ENCODE peak calls at places on chromosomes 1 and 21, in ten cellular contexts. K is AG04450; Z is GM04504; H is CD4-positive, alpha-beta T cell; R is activated CD4-positive, CD25-positive, alpha-beta regulatory T cell treated with anti-CD3 and anti-CD28 coated beads, Interleukin-2, amount 50 U/mL, for 16 hours; Y is ELR; C is lung microvascular endothelial cell; F is fibroblast of lung; A is T-helper 1 cell; Q is stimulated activated CD8-positive, alpha-beta memory T cell treated with anti-CD3 and anti-CD28 coated beads, Interleukin-7, amount 100 ng/mL, for 24 hours. V is an unnamed sample.

GRCh38 chr1:222167111-222167510 is 380.8 kb downstream of the HHIPL2 start:
- DNase-seq in K (peak), Z (peak), H (no peak), R (no peak), Y (peak), C (peak), F (peak), A (no peak), Q (no peak), V (peak)

GRCh38 chr1:204780682-204781081 is 90.0 kb upstream of the NFASC start:
- DNase-seq in K (no peak), Z (no peak), H (no peak), R (no peak), Y (no peak), C (no peak), F (peak), A (no peak), Q (no peak), V (no peak)

GRCh38 chr1:215040190-215040589 is 42.3 kb upstream of the KCNK2 start:
- DNase-seq in K (no peak), Z (no peak), H (no peak), R (no peak), Y (no peak), C (no peak), F (no peak), A (no peak), Q (no peak), V (no peak)

GRCh38 chr1:77371396-77371795 is 89.6 kb downstream of the AK5 start:
- DNase-seq in K (no peak), Z (peak), H (no peak), R (no peak), Y (peak), C (no peak), F (peak), A (no peak), Q (no peak), V (no peak)

GRCh38 chr21:44765231-44766013 is 36.2 kb downstream of the UBE2G2 start:
- DNase-seq in K (no peak), Z (no peak), H (peak), R (no peak), Y (no peak), C (no peak), F (no peak), A (no peak), Q (no peak), V (no peak)

GRCh38 chr1:50418600-50419109 is 4.6 kb downstream of the DMRTA2 start:
- DNase-seq in K (no peak), Z (no peak), H (no peak), R (no peak), Y (no peak), C (peak), F (no peak), A (no peak), Q (no peak), V (no peak)

GRCh38 chr1:9852410-9853301 is 28.9 kb upstream of the CLSTN1 start:
- DNase-seq in K (peak), Z (peak), H (no peak), R (no peak), Y (peak), C (no peak), F (peak), A (no peak), Q (no peak), V (no peak)

GRCh38 chr21:41064951-41065350 is 103.0 kb upstream of the BACE2 start:
- DNase-seq in K (no peak), Z (no peak), H (no peak), R (no peak), Y (no peak), C (no peak), F (no peak), A (no peak), Q (no peak), V (no peak)

GRCh38 chr1:2556277-2557145 is at the start of gene TNFRSF14:
- DNase-seq in K (no peak), Z (peak), H (peak), R (peak), Y (peak), C (peak), F (peak), A (peak), Q (no peak), V (no peak)

GRCh38 chr21:34129971-34130597 is 56.7 kb downstream of the MRPS6 start:
- DNase-seq in K (no peak), Z (no peak), H (no peak), R (no peak), Y (no peak), C (peak), F (peak), A (no peak), Q (no peak), V (no peak)

GRCh38 chr1:222529916-222530315 is 18.0 kb downstream of the HHIPL2 start:
- DNase-seq in K (no peak), Z (no peak), H (no peak), R (no peak), Y (no peak), C (no peak), F (no peak), A (no peak), Q (no peak), V (no peak)

GRCh38 chr1:1347663-1348419 is 1.4 kb downstream of the DVL1 start:
- DNase-seq in K (no peak), Z (no peak), H (no peak), R (no peak), Y (peak), C (peak), F (peak), A (no peak), Q (no peak), V (no peak)

GRCh38 chr1:170682159-170682558 is 18.2 kb downstream of the PRRX1 start:
- DNase-seq in K (no peak), Z (no peak), H (no peak), R (no peak), Y (peak), C (no peak), F (peak), A (no peak), Q (no peak), V (no peak)

GRCh38 chr1:54167422-54168139 is 14.8 kb upstream of the CDCP2 start:
- DNase-seq in K (peak), Z (peak), H (no peak), R (no peak), Y (peak), C (no peak), F (peak), A (no peak), Q (no peak), V (no peak)

GRCh38 chr1:85316324-85316723 is 39.9 kb upstream of the BCL10 start:
- DNase-seq in K (no peak), Z (no peak), H (no peak), R (no peak), Y (no peak), C (no peak), F (no peak), A (no peak), Q (no peak), V (no peak)

GRCh38 chr1:184792450-184792969 is 37.9 kb upstream of the EDEM3 start:
- DNase-seq in K (peak), Z (peak), H (no peak), R (no peak), Y (peak), C (peak), F (peak), A (no peak), Q (no peak), V (no peak)

GRCh38 chr1:209659909-209660308 is 7.7 kb upstream of the LAMB3 start:
- DNase-seq in K (no peak), Z (no peak), H (no peak), R (no peak), Y (peak), C (no peak), F (no peak), A (no peak), Q (no peak), V (no peak)

GRCh38 chr1:1602321-1602931 is 2.5 kb upstream of the FNDC10 start:
- DNase-seq in K (no peak), Z (no peak), H (no peak), R (no peak), Y (no peak), C (no peak), F (no peak), A (no peak), Q (no peak), V (no peak)

GRCh38 chr1:178869114-178869697 is 1.7 kb downstream of the ANGPTL1 start:
- DNase-seq in K (no peak), Z (peak), H (no peak), R (no peak), Y (peak), C (no peak), F (peak), A (no peak), Q (no peak), V (no peak)

GRCh38 chr1:173549813-173550212 is 53.1 kb downstream of the SLC9C2 start:
- DNase-seq in K (no peak), Z (no peak), H (no peak), R (no peak), Y (no peak), C (peak), F (no peak), A (no peak), Q (no peak), V (no peak)

GRCh38 chr1:244863491-244864252 is 671 bp downstream of the HNRNPU start:
- DNase-seq in K (no peak), Z (no peak), H (no peak), R (peak), Y (no peak), C (no peak), F (no peak), A (no peak), Q (peak), V (no peak)

GRCh38 chr1:218461351-218461750 is 116.2 kb downstream of the TGFB2 start:
- DNase-seq in K (no peak), Z (no peak), H (no peak), R (no peak), Y (no peak), C (no peak), F (no peak), A (no peak), Q (no peak), V (no peak)